ENCODE peak calls at places on chromosomes 5 and 9, in five cellular contexts. U, C, S, P and H are unnamed samples.

GRCh38 chr5:4156889-4157288 is 561.3 kb downstream of the IRX1 start:
- DNase-seq in P (no peak), U (no peak), S (no peak), C (no peak), H (no peak)

GRCh38 chr9:19485193-19485592 is 76.4 kb downstream of the ACER2 start:
- DNase-seq in P (no peak), C (no peak), U (no peak), S (no peak), H (no peak)

GRCh38 chr5:132408965-132409364 is 39.5 kb downstream of the SLC22A5 start:
- DNase-seq in P (no peak), S (no peak), U (no peak), C (no peak), H (no peak)

GRCh38 chr5:172007153-172007794 is 836 bp upstream of the FBXW11 start:
- DNase-seq in S (no peak), P (no peak), C (no peak), U (no peak), H (no peak)

GRCh38 chr5:58452566-58453258 is 7.2 kb downstream of the PLK2 start:
- DNase-seq in P (peak; percentile 43), C (no peak), U (no peak), S (no peak), H (no peak)

GRCh38 chr9:87087197-87087596 is 139.9 kb upstream of the GAS1 start:
- DNase-seq in P (no peak), S (no peak), U (no peak), C (no peak), H (no peak)

GRCh38 chr9:128124873-128125574 is 2.5 kb downstream of the PTGES2 start:
- DNase-seq in S (peak; percentile 59), U (peak; percentile 72), P (peak; percentile 54), C (no peak), H (peak; percentile 75)

GRCh38 chr5:109345699-109346098 is 64.1 kb downstream of the PJA2 start:
- DNase-seq in U (no peak), P (no peak), C (no peak), S (no peak), H (no peak)

GRCh38 chr5:54013556-54014157 is 296.7 kb downstream of the ARL15 start:
- DNase-seq in C (no peak), P (peak; percentile 99), S (no peak), U (peak; percentile 59), H (no peak)

GRCh38 chr9:134325096-134325812 is 1.0 kb upstream of the RXRA start:
- DNase-seq in S (peak; percentile 61), U (peak; percentile 63), P (peak; percentile 49), C (no peak), H (peak; percentile 59)

GRCh38 chr5:56814963-56815656 is at the start of gene MAP3K1:
- DNase-seq in C (peak; percentile 89), P (peak; percentile 61), U (peak; percentile 89), S (peak; percentile 82), H (peak; percentile 85)

GRCh38 chr5:39076757-39077475 is 2.7 kb upstream of the RICTOR start:
- DNase-seq in U (no peak), S (no peak), P (peak; percentile 37), C (no peak), H (no peak)

GRCh38 chr5:170511550-170511949 is 7.7 kb downstream of the KCNIP1 start:
- DNase-seq in S (no peak), C (no peak), U (no peak), P (no peak), H (no peak)

GRCh38 chr9:113715086-113715485 is 161.0 kb upstream of the ZNF618 start:
- DNase-seq in P (peak; percentile 38), C (peak; percentile 25), U (no peak), S (no peak), H (no peak)

GRCh38 chr5:98927242-98927987 is 1.4 kb downstream of the CHD1 start:
- DNase-seq in S (peak; percentile 22), U (peak; percentile 53), P (peak; percentile 64), C (no peak), H (peak; percentile 18)

GRCh38 chr5:6861667-6862066 is 148.4 kb downstream of the TENT4A start:
- DNase-seq in U (no peak), C (no peak), P (no peak), S (no peak), H (no peak)

GRCh38 chr9:76438841-76439588 is 20.0 kb upstream of the GCNT1 start:
- DNase-seq in C (no peak), S (no peak), P (no peak), U (no peak), H (no peak)

GRCh38 chr9:86667307-86667706 is 280.0 kb downstream of the GAS1 start:
- DNase-seq in U (no peak), P (peak; percentile 29), C (no peak), S (no peak), H (no peak)

GRCh38 chr9:130962418-130963316 is 23.6 kb upstream of the FIBCD1 start:
- DNase-seq in U (peak; percentile 68), S (no peak), C (no peak), P (peak; percentile 93), H (no peak)

GRCh38 chr5:65481171-65481575 is 547 bp downstream of the ADAMTS6 start:
- DNase-seq in U (no peak), S (no peak), P (peak; percentile 44), C (no peak), H (no peak)

GRCh38 chr5:128345247-128345646 is 192.8 kb downstream of the FBN2 start:
- DNase-seq in C (no peak), P (no peak), S (no peak), U (no peak), H (no peak)
- TF ChIP-seq CTCF in C (no peak), P (no peak), S (no peak), U (no peak), H (no peak)

DNA sequence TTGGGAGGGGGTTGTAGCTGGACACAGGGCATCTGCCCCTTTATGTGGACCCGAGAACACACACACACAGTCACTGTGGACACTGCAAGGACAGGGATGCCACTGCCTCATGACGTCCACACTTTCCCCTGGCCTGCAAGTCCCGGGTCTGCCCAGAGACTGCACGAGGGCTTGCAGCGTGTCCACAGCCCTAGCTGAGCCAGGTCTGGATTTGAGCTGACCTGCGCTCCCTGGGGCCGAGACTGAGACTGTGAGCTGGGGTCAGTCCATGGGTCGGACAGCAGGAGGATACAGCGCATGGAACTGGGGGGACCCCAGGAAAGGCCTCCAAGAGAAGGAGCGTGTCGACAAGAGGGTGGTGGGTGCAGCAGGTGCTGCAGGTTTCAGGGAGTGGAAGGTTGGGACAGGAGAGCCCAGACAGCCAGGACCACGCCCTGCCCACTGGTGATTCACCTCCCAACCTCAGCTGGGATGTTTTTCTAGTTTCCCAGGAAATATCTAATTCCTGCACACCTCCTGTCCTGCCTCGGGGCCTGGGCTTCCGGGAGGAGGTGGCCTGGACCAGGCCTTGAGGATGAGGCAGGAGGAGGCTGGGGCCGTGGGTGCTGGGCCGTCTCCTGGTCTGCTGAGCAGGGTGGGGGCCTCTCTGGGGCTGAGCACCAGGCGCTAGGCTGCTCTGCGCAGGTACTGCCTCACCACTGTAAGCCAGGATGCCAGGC is 805 bp upstream of the RNF224 start:
- DNase-seq in P (no peak), C (no peak), U (no peak), S (no peak), H (no peak)
- TF ChIP-seq CTCF in P (no peak), C (no peak), U (no peak), S (no peak), H (no peak)

GRCh38 chr5:142913728-142914338 is 143.7 kb downstream of the ARHGAP26 start:
- DNase-seq in S (no peak), C (no peak), P (no peak), U (no peak), H (no peak)

GRCh38 chr5:142911775-142912174 is 141.6 kb downstream of the ARHGAP26 start:
- DNase-seq in C (no peak), S (no peak), P (no peak), U (no peak), H (no peak)

GRCh38 chr5:142918959-142919635 is 148.9 kb downstream of the ARHGAP26 start:
- DNase-seq in P (no peak), S (no peak), C (no peak), U (no peak), H (no peak)

GRCh38 chr5:142915038-142915437 is 144.9 kb downstream of the ARHGAP26 start:
- DNase-seq in U (no peak), P (no peak), S (no peak), C (no peak), H (no peak)

GRCh38 chr5:142915840-142916424 is 145.8 kb downstream of the ARHGAP26 start:
- DNase-seq in U (peak; percentile 41), S (no peak), C (no peak), P (peak; percentile 27), H (peak; percentile 47)
- TF ChIP-seq CTCF in U (peak; percentile 33), S (peak; percentile 63), C (peak; percentile 71), P (peak; percentile 60), H (peak; percentile 58)

DNA sequence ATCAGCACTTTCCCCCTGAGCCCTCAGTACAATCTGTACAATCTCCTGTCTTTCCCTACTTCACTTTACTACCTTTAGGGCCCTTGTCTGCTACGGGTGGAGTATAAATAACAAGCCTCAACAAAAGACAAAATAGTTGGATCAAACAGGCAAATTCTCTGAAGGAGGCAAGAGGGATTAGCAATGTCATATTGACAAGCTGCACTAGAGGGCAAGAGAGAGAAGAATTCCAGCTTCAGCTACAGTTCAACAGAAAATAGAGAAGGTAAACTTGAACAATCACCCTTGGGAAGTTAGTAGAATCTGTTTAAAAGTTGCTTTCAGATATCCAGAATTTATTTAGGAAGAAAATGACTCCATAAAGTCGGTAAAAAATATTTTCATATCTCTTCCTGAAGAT is 68.4 kb upstream of the IZUMO3 start:
- DNase-seq in S (no peak), C (no peak), P (no peak), U (no peak), H (no peak)
- TF ChIP-seq CTCF in S (no peak), C (peak; percentile 62), P (no peak), U (no peak), H (peak; percentile 37)

GRCh38 chr9:91033802-91034201 is 232.2 kb downstream of the SYK start:
- DNase-seq in C (no peak), U (no peak), P (no peak), S (no peak), H (peak; percentile 29)
- TF ChIP-seq CTCF in C (peak; percentile 63), U (peak; percentile 32), P (peak; percentile 38), S (peak; percentile 46), H (no peak)